ENCODE peak calls at places on chromosomes 3 and 15, in seven cellular contexts. One of them, this sample, is unnamed.

GRCh38 chr15:50418041-50418583 is 6.1 kb upstream of the USP8 start:
- DNase-seq in gastrocnemius medialis: no peak
- DNase-seq in sigmoid colon: no peak
- DNase-seq in astrocyte: no peak
- DNase-seq in NB4: no peak
- DNase-seq in RWPE2: no peak
- DNase-seq in cardiac muscle cell: no peak
- DNase-seq in this sample: no peak

GRCh38 chr3:53161820-53162671 is 1.0 kb downstream of the PRKCD start:
- DNase-seq in sigmoid colon: no peak
- DNase-seq in RWPE2: no peak
- DNase-seq in astrocyte: no peak
- DNase-seq in NB4: peak; percentile 78
- DNase-seq in gastrocnemius medialis: no peak
- DNase-seq in cardiac muscle cell: peak; percentile 53
- DNase-seq in this sample: no peak

GRCh38 chr3:167938516-167938915 is 157.2 kb downstream of the GOLIM4 start:
- DNase-seq in NB4: no peak
- DNase-seq in sigmoid colon: no peak
- DNase-seq in RWPE2: no peak
- DNase-seq in gastrocnemius medialis: no peak
- DNase-seq in astrocyte: no peak
- DNase-seq in cardiac muscle cell: no peak
- DNase-seq in this sample: no peak

GRCh38 chr15:74322558-74323180 is 44.8 kb downstream of the CYP11A1 start:
- DNase-seq in astrocyte: no peak
- DNase-seq in sigmoid colon: peak; percentile 82
- DNase-seq in gastrocnemius medialis: peak; percentile 29
- DNase-seq in NB4: peak; percentile 80
- DNase-seq in cardiac muscle cell: peak; percentile 78
- DNase-seq in RWPE2: no peak
- DNase-seq in this sample: no peak

GRCh38 chr3:53518495-53518981 is 24.1 kb downstream of the CACNA1D start:
- DNase-seq in cardiac muscle cell: no peak
- DNase-seq in gastrocnemius medialis: no peak
- DNase-seq in NB4: peak; percentile 49
- DNase-seq in astrocyte: no peak
- DNase-seq in sigmoid colon: no peak
- DNase-seq in RWPE2: no peak
- DNase-seq in this sample: no peak

GRCh38 chr3:111979689-111980025 is 831 bp downstream of the ABHD10 start:
- DNase-seq in cardiac muscle cell: no peak
- DNase-seq in sigmoid colon: no peak
- DNase-seq in astrocyte: peak; percentile 36
- DNase-seq in gastrocnemius medialis: no peak
- DNase-seq in RWPE2: no peak
- DNase-seq in NB4: no peak
- DNase-seq in this sample: no peak

GRCh38 chr3:5565026-5565425 is 377.5 kb downstream of the EDEM1 start:
- DNase-seq in sigmoid colon: no peak
- DNase-seq in astrocyte: no peak
- DNase-seq in cardiac muscle cell: no peak
- DNase-seq in RWPE2: no peak
- DNase-seq in gastrocnemius medialis: no peak
- DNase-seq in NB4: peak; percentile 24
- DNase-seq in this sample: no peak

GRCh38 chr3:116005404-116005803 is 382.1 kb downstream of the GAP43 start:
- DNase-seq in gastrocnemius medialis: no peak
- DNase-seq in astrocyte: peak; percentile 99
- DNase-seq in cardiac muscle cell: no peak
- DNase-seq in sigmoid colon: peak; percentile 74
- DNase-seq in RWPE2: peak; percentile 78
- DNase-seq in NB4: no peak
- DNase-seq in this sample: no peak

GRCh38 chr3:129525341-129525968 is 3.0 kb upstream of the RHO start:
- DNase-seq in NB4: peak; percentile 62
- DNase-seq in gastrocnemius medialis: no peak
- DNase-seq in astrocyte: peak; percentile 30
- DNase-seq in sigmoid colon: no peak
- DNase-seq in cardiac muscle cell: no peak
- DNase-seq in RWPE2: no peak
- DNase-seq in this sample: no peak

GRCh38 chr15:42171795-42172194 is 15.4 kb upstream of the PLA2G4F start:
- DNase-seq in cardiac muscle cell: no peak
- DNase-seq in NB4: no peak
- DNase-seq in sigmoid colon: no peak
- DNase-seq in astrocyte: no peak
- DNase-seq in gastrocnemius medialis: no peak
- DNase-seq in RWPE2: no peak
- DNase-seq in this sample: no peak

GRCh38 chr3:140268610-140269009 is 333.6 kb downstream of the CLSTN2 start:
- DNase-seq in cardiac muscle cell: no peak
- DNase-seq in NB4: no peak
- DNase-seq in sigmoid colon: no peak
- DNase-seq in astrocyte: no peak
- DNase-seq in RWPE2: no peak
- DNase-seq in gastrocnemius medialis: no peak
- DNase-seq in this sample: no peak

GRCh38 chr15:72491768-72492167 is 17.6 kb downstream of the ARIH1 start:
- DNase-seq in cardiac muscle cell: no peak
- DNase-seq in gastrocnemius medialis: no peak
- DNase-seq in astrocyte: peak; percentile 84
- DNase-seq in RWPE2: no peak
- DNase-seq in NB4: no peak
- DNase-seq in sigmoid colon: no peak
- DNase-seq in this sample: no peak

GRCh38 chr3:105518806-105519418 is 152.2 kb downstream of the ALCAM start:
- DNase-seq in astrocyte: peak; percentile 44
- DNase-seq in RWPE2: no peak
- DNase-seq in NB4: peak; percentile 71
- DNase-seq in sigmoid colon: no peak
- DNase-seq in gastrocnemius medialis: no peak
- DNase-seq in cardiac muscle cell: peak; percentile 72
- DNase-seq in this sample: no peak

GRCh38 chr3:8888296-8888915 is 74.9 kb downstream of the RAD18 start:
- DNase-seq in sigmoid colon: no peak
- DNase-seq in NB4: no peak
- DNase-seq in RWPE2: no peak
- DNase-seq in gastrocnemius medialis: no peak
- DNase-seq in cardiac muscle cell: no peak
- DNase-seq in astrocyte: peak; percentile 95
- DNase-seq in this sample: no peak

GRCh38 chr15:46441294-46442062 is 806.6 kb downstream of the SQOR start:
- DNase-seq in cardiac muscle cell: peak; percentile 64
- DNase-seq in sigmoid colon: no peak
- DNase-seq in gastrocnemius medialis: no peak
- DNase-seq in NB4: no peak
- DNase-seq in RWPE2: no peak
- DNase-seq in astrocyte: peak; percentile 51
- DNase-seq in this sample: no peak

GRCh38 chr15:45646220-45646619 is 11.4 kb downstream of the SQOR start:
- DNase-seq in cardiac muscle cell: no peak
- DNase-seq in astrocyte: peak; percentile 36
- DNase-seq in RWPE2: no peak
- DNase-seq in NB4: no peak
- DNase-seq in gastrocnemius medialis: no peak
- DNase-seq in sigmoid colon: no peak
- DNase-seq in this sample: no peak

GRCh38 chr3:144394052-144394451 is 422.4 kb downstream of the DIPK2A start:
- DNase-seq in astrocyte: peak; percentile 4
- DNase-seq in sigmoid colon: no peak
- DNase-seq in gastrocnemius medialis: no peak
- DNase-seq in NB4: no peak
- DNase-seq in RWPE2: no peak
- DNase-seq in cardiac muscle cell: no peak
- DNase-seq in this sample: no peak

GRCh38 chr3:139093840-139094239 is 49.1 kb upstream of the PRR23C start:
- DNase-seq in gastrocnemius medialis: no peak
- DNase-seq in astrocyte: no peak
- DNase-seq in sigmoid colon: no peak
- DNase-seq in RWPE2: no peak
- DNase-seq in cardiac muscle cell: no peak
- DNase-seq in NB4: no peak
- DNase-seq in this sample: no peak

GRCh38 chr3:128275316-128276150 is 122.3 kb downstream of the EEFSEC start:
- DNase-seq in sigmoid colon: no peak
- DNase-seq in gastrocnemius medialis: no peak
- DNase-seq in astrocyte: no peak
- DNase-seq in NB4: no peak
- DNase-seq in RWPE2: no peak
- DNase-seq in cardiac muscle cell: no peak
- DNase-seq in this sample: no peak

GRCh38 chr3:167575000-167575399 is 78.7 kb downstream of the WDR49 start:
- DNase-seq in RWPE2: no peak
- DNase-seq in cardiac muscle cell: no peak
- DNase-seq in sigmoid colon: no peak
- DNase-seq in NB4: no peak
- DNase-seq in astrocyte: no peak
- DNase-seq in gastrocnemius medialis: no peak
- DNase-seq in this sample: no peak

GRCh38 chr15:101534376-101534970 is 45.0 kb upstream of the PCSK6 start:
- DNase-seq in RWPE2: no peak
- DNase-seq in gastrocnemius medialis: no peak
- DNase-seq in astrocyte: no peak
- DNase-seq in sigmoid colon: peak; percentile 52
- DNase-seq in NB4: no peak
- DNase-seq in cardiac muscle cell: no peak
- DNase-seq in this sample: no peak

GRCh38 chr3:102449930-102450329 is 15.1 kb downstream of the ZPLD1 start:
- DNase-seq in cardiac muscle cell: no peak
- DNase-seq in RWPE2: no peak
- DNase-seq in astrocyte: no peak
- DNase-seq in gastrocnemius medialis: no peak
- DNase-seq in sigmoid colon: no peak
- DNase-seq in NB4: no peak
- DNase-seq in this sample: no peak

GRCh38 chr3:149368201-149368849 is 9.1 kb downstream of the TM4SF1 start:
- DNase-seq in astrocyte: no peak
- DNase-seq in RWPE2: no peak
- DNase-seq in sigmoid colon: no peak
- DNase-seq in gastrocnemius medialis: no peak
- DNase-seq in NB4: no peak
- DNase-seq in cardiac muscle cell: no peak
- DNase-seq in this sample: no peak
- TF ChIP-seq CTCF in astrocyte: no peak
- TF ChIP-seq CTCF in RWPE2: no peak
- TF ChIP-seq CTCF in sigmoid colon: no peak
- TF ChIP-seq CTCF in gastrocnemius medialis: no peak
- TF ChIP-seq CTCF in NB4: no peak
- TF ChIP-seq CTCF in cardiac muscle cell: no peak
- TF ChIP-seq CTCF in this sample: no peak

GRCh38 chr3:170410428-170411029 is 8.1 kb upstream of the CLDN11 start:
- DNase-seq in astrocyte: no peak
- DNase-seq in NB4: peak; percentile 35
- DNase-seq in cardiac muscle cell: peak; percentile 12
- DNase-seq in sigmoid colon: no peak
- DNase-seq in gastrocnemius medialis: no peak
- DNase-seq in RWPE2: no peak
- DNase-seq in this sample: no peak
- TF ChIP-seq CTCF in astrocyte: peak; percentile 55
- TF ChIP-seq CTCF in NB4: peak; percentile 22
- TF ChIP-seq CTCF in cardiac muscle cell: peak; percentile 52
- TF ChIP-seq CTCF in sigmoid colon: no peak
- TF ChIP-seq CTCF in gastrocnemius medialis: peak; percentile 48
- TF ChIP-seq CTCF in RWPE2: peak; percentile 87
- TF ChIP-seq CTCF in this sample: peak; percentile 77

GRCh38 chr15:43183270-43183669 is 1.9 kb upstream of the CCNDBP1 start:
- DNase-seq in gastrocnemius medialis: no peak
- DNase-seq in RWPE2: no peak
- DNase-seq in sigmoid colon: no peak
- DNase-seq in NB4: no peak
- DNase-seq in astrocyte: no peak
- DNase-seq in cardiac muscle cell: no peak
- DNase-seq in this sample: no peak

GRCh38 chr15:43184407-43185160 is 619 bp upstream of the CCNDBP1 start:
- DNase-seq in NB4: no peak
- DNase-seq in sigmoid colon: no peak
- DNase-seq in astrocyte: no peak
- DNase-seq in gastrocnemius medialis: no peak
- DNase-seq in cardiac muscle cell: no peak
- DNase-seq in RWPE2: no peak
- DNase-seq in this sample: no peak

GRCh38 chr15:43187544-43188155 is 2.4 kb downstream of the CCNDBP1 start:
- DNase-seq in astrocyte: peak; percentile 36
- DNase-seq in gastrocnemius medialis: no peak
- DNase-seq in NB4: peak; percentile 67
- DNase-seq in sigmoid colon: no peak
- DNase-seq in cardiac muscle cell: peak; percentile 57
- DNase-seq in RWPE2: no peak
- DNase-seq in this sample: no peak

GRCh38 chr15:43186003-43186353 is 775 bp downstream of the CCNDBP1 start:
- DNase-seq in sigmoid colon: no peak
- DNase-seq in cardiac muscle cell: no peak
- DNase-seq in NB4: no peak
- DNase-seq in astrocyte: no peak
- DNase-seq in RWPE2: no peak
- DNase-seq in gastrocnemius medialis: no peak
- DNase-seq in this sample: no peak

DNA sequence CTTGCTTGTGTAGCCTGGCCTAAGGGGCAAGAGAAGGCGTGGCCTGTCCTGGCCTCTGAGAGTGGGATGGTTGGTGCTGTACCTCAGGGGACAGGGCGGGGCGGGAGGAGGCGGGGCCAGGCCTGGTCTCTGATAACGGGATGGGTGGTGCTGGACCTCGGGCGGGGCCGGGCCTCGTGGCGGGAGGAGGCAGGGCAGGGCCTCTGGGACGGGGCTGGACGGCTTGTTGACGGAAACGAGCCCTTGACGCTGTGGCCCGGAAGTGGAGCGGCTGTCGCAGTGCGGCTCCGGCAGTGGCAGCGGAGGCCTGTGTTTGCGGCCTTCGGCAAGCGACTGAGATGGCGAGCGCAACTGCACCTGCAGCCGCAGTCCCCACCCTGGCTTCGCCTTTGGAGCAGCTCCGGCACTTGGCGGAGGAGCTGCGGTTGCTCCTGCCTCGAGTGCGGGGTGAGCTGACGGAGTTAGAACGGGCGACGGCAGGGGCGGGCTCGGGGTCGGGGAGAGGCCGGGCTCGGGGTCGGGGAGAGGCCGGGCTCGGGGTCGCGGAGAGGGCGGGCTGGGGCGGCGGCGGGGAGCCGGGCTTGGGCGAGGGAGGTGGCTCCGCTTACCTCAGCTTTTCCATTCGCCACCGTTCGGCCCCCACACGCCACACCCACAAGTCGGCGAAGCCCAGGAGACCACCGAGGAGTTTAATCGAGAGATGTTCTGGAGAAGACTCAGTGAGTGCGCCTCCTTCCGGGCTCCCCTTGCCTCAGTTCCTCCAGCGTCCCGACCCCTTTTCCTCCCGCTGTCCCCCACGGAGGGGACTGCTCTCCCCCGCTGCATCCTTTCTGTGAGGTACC is at the start of gene CCNDBP1:
- DNase-seq in NB4: peak; percentile 97
- DNase-seq in gastrocnemius medialis: peak; percentile 94
- DNase-seq in sigmoid colon: peak; percentile 94
- DNase-seq in cardiac muscle cell: peak; percentile 97
- DNase-seq in astrocyte: peak; percentile 64
- DNase-seq in RWPE2: peak; percentile 99
- DNase-seq in this sample: peak; percentile 86
- TF ChIP-seq CTCF in NB4: peak; percentile 25
- TF ChIP-seq CTCF in gastrocnemius medialis: peak; percentile 42
- TF ChIP-seq CTCF in sigmoid colon: peak; percentile 33
- TF ChIP-seq CTCF in cardiac muscle cell: peak; percentile 50
- TF ChIP-seq CTCF in astrocyte: peak; percentile 17
- TF ChIP-seq CTCF in RWPE2: peak; percentile 70
- TF ChIP-seq CTCF in this sample: peak; percentile 35

GRCh38 chr15:57345584-57345983 is 30.7 kb upstream of the CGNL1 start:
- DNase-seq in astrocyte: no peak
- DNase-seq in cardiac muscle cell: peak; percentile 68
- DNase-seq in gastrocnemius medialis: no peak
- DNase-seq in NB4: peak; percentile 36
- DNase-seq in sigmoid colon: no peak
- DNase-seq in RWPE2: no peak
- DNase-seq in this sample: no peak
- TF ChIP-seq CTCF in astrocyte: peak; percentile 22
- TF ChIP-seq CTCF in cardiac muscle cell: peak; percentile 45
- TF ChIP-seq CTCF in gastrocnemius medialis: no peak
- TF ChIP-seq CTCF in NB4: no peak
- TF ChIP-seq CTCF in sigmoid colon: no peak
- TF ChIP-seq CTCF in RWPE2: peak; percentile 51
- TF ChIP-seq CTCF in this sample: peak; percentile 54